ENCODE peak calls at places on chromosomes 1 and 21, in eight cellular contexts. O is left ventricle myocardium inferior; B is heart left ventricle; M is cardiac muscle cell; C is colonic mucosa; V is endodermal cell; G is CD8-positive, alpha-beta T cell; X is fibroblast of mammary gland. F is an unnamed sample.

GRCh38 chr1:1462318-1462966 is 9.1 kb upstream of the ATAD3B start:
- DNase-seq in X (peak), C (no peak), M (peak), G (no peak), O (peak), B (peak), V (peak), F (no peak)

GRCh38 chr1:3923378-3924185 is 23.5 kb upstream of the C1orf174 start:
- DNase-seq in V (no peak), M (no peak), O (no peak), C (no peak), X (no peak), B (no peak), G (no peak), F (no peak)

GRCh38 chr21:42232176-42232825 is 13.4 kb downstream of the ABCG1 start:
- DNase-seq in M (no peak), V (no peak), O (no peak), C (no peak), X (no peak), G (no peak), B (no peak), F (no peak)

GRCh38 chr1:214637722-214638473 is 34.9 kb downstream of the CENPF start:
- DNase-seq in G (no peak), C (no peak), O (no peak), V (peak), B (no peak), M (peak), X (peak), F (no peak)

GRCh38 chr1:10867138-10867721 is 70.8 kb upstream of the CASZ1 start:
- DNase-seq in O (peak), C (peak), M (peak), V (peak), G (peak), B (peak), X (peak), F (no peak)

GRCh38 chr1:84013708-84014107 is 14.8 kb upstream of the TTLL7 start:
- DNase-seq in X (no peak), G (no peak), M (no peak), B (no peak), C (no peak), O (no peak), V (no peak), F (no peak)

GRCh38 chr1:47650205-47650604 is 212.4 kb downstream of the FOXD2 start:
- DNase-seq in M (no peak), X (peak), C (peak), O (no peak), B (no peak), V (peak), G (no peak), F (no peak)

GRCh38 chr21:26572668-26573381 is at the start of gene CYYR1:
- DNase-seq in O (peak), X (no peak), M (peak), C (no peak), B (peak), V (peak), G (no peak), F (no peak)

GRCh38 chr1:39695011-39695410 is 3.8 kb upstream of the HPCAL4 start:
- DNase-seq in X (no peak), B (no peak), C (no peak), M (no peak), O (no peak), V (no peak), G (no peak), F (no peak)

GRCh38 chr1:210336362-210336761 is 7.7 kb downstream of the HHAT start:
- DNase-seq in G (no peak), M (no peak), X (no peak), B (no peak), C (no peak), V (no peak), O (no peak), F (no peak)

GRCh38 chr1:63322248-63322943 is at the start of gene FOXD3:
- DNase-seq in C (peak), M (peak), X (peak), B (peak), V (peak), G (no peak), O (peak), F (peak)

GRCh38 chr1:62905309-62905708 is 121.4 kb downstream of the ATG4C start:
- DNase-seq in X (no peak), M (no peak), G (no peak), C (no peak), V (no peak), O (no peak), B (no peak), F (no peak)

GRCh38 chr1:116076831-116077230 is 34.4 kb upstream of the MAB21L3 start:
- DNase-seq in G (no peak), M (no peak), B (no peak), C (no peak), O (no peak), X (peak), V (no peak), F (no peak)

GRCh38 chr1:160855181-160855981 is 7.3 kb downstream of the CD244 start:
- DNase-seq in B (no peak), V (no peak), G (peak), O (no peak), M (no peak), C (no peak), X (no peak), F (no peak)

GRCh38 chr1:4690951-4691675 is 36.7 kb downstream of the AJAP1 start:
- DNase-seq in B (no peak), M (no peak), V (no peak), C (no peak), G (no peak), X (peak), O (no peak), F (no peak)

GRCh38 chr1:109351457-109351856 is 44.6 kb upstream of the MYBPHL start:
- DNase-seq in C (peak), B (no peak), O (no peak), V (no peak), X (no peak), M (no peak), G (no peak), F (no peak)

GRCh38 chr1:66996018-66996682 is 57.8 kb downstream of the SLC35D1 start:
- DNase-seq in B (peak), V (peak), G (peak), C (peak), O (no peak), M (peak), X (peak), F (no peak)

GRCh38 chr1:225523214-225523613 is 95.4 kb upstream of the LBR start:
- DNase-seq in B (no peak), O (no peak), V (no peak), G (no peak), M (no peak), X (no peak), C (no peak), F (no peak)

GRCh38 chr1:240149488-240150094 is 57.9 kb downstream of the FMN2 start:
- DNase-seq in V (no peak), M (peak), O (no peak), X (peak), C (peak), G (no peak), B (no peak), F (no peak)

GRCh38 chr1:227437495-227438008 is 119.3 kb upstream of the CDC42BPA start:
- DNase-seq in M (peak), G (no peak), O (no peak), B (no peak), V (peak), X (peak), C (no peak), F (no peak)

GRCh38 chr1:103197266-103197665 is 88.9 kb upstream of the COL11A1 start:
- DNase-seq in V (no peak), G (no peak), C (no peak), O (no peak), M (no peak), B (no peak), X (peak), F (no peak)

GRCh38 chr1:206540044-206540758 is 32.9 kb downstream of the RASSF5 start:
- DNase-seq in M (no peak), V (no peak), O (no peak), C (peak), B (peak), X (no peak), G (no peak), F (no peak)

GRCh38 chr1:32500387-32501209 is 35.7 kb downstream of the ZBTB8B start:
- DNase-seq in B (peak), M (peak), X (peak), C (peak), G (no peak), O (peak), V (peak), F (peak)

GRCh38 chr1:232009741-232010140 is 383.2 kb downstream of the DISC1 start:
- DNase-seq in M (no peak), O (no peak), X (no peak), C (peak), B (no peak), V (no peak), G (no peak), F (no peak)

GRCh38 chr1:17198476-17199258 is 6.3 kb upstream of the PADI1 start:
- DNase-seq in V (peak), C (no peak), X (no peak), M (no peak), B (no peak), O (no peak), G (no peak), F (no peak)

GRCh38 chr1:168637350-168637991 is 61.1 kb downstream of the XCL1 start:
- DNase-seq in X (peak), V (no peak), B (no peak), G (no peak), M (peak), O (no peak), C (no peak), F (no peak)

GRCh38 chr1:157197906-157198435 is 59.8 kb upstream of the ETV3 start:
- DNase-seq in M (no peak), G (no peak), O (no peak), V (peak), C (no peak), B (no peak), X (no peak), F (no peak)

GRCh38 chr1:211680752-211681327 is 5.4 kb upstream of the NEK2 start:
- DNase-seq in M (peak), B (peak), C (peak), O (peak), G (peak), V (peak), X (peak), F (peak)

GRCh38 chr1:227707807-227708206 is 27.3 kb downstream of the JMJD4 start:
- DNase-seq in M (no peak), O (no peak), X (no peak), V (no peak), C (no peak), B (no peak), G (no peak), F (no peak)

GRCh38 chr1:43128816-43129215 is 43.3 kb downstream of the EBNA1BP2 start:
- DNase-seq in B (no peak), V (no peak), G (no peak), O (no peak), C (no peak), M (no peak), X (no peak), F (no peak)

GRCh38 chr1:94592566-94592920 is 51.0 kb upstream of the F3 start:
- DNase-seq in V (peak), M (no peak), G (no peak), B (no peak), X (no peak), O (no peak), C (no peak), F (no peak)

GRCh38 chr1:78716186-78716585 is 66.6 kb downstream of the IFI44 start:
- DNase-seq in O (no peak), C (no peak), X (no peak), M (no peak), G (no peak), V (no peak), B (no peak), F (no peak)

GRCh38 chr1:93877529-93877928 is 1.5 kb downstream of the DNTTIP2 start:
- DNase-seq in C (no peak), O (no peak), M (no peak), V (no peak), B (no peak), X (no peak), G (no peak), F (no peak)

GRCh38 chr1:160030657-160031367 is 978 bp downstream of the PIGM start:
- DNase-seq in O (no peak), X (no peak), M (peak), C (peak), G (no peak), B (no peak), V (no peak), F (no peak)

DNA sequence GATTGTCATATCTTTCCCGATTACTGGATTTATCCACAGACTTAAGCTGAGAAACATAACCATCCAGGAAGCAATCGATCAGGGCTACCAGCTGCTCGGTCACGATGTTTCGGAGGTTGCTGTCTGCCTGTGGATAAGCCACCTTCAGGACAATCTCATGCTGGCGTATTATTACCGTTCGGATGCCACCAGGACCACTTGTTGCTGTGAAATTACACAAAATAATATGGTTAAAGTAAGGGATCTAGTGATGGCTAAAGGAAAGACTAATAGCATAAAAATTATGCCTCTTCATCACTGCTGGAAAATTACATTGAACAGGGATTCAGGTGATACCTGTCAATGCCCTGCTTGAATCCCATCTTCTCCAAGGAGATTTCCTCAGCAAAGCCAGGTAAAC is 30.8 kb upstream of the ACTA1 start:
- DNase-seq in B (no peak), X (no peak), M (no peak), C (no peak), V (no peak), O (no peak), G (no peak), F (no peak)
- TF ChIP-seq CTCF in B (no peak), X (no peak), M (no peak), C (no peak), V (no peak), O (no peak), G (no peak), F (no peak)

GRCh38 chr21:31930001-31930400 is 57.2 kb downstream of the HUNK start:
- DNase-seq in V (no peak), B (no peak), G (no peak), C (no peak), O (no peak), M (no peak), X (no peak), F (no peak)
- H3K4me3 ChIP-seq in V (no peak), B (no peak), G (no peak), C (no peak), O (no peak), M (no peak), X (no peak), F (no peak)

GRCh38 chr1:154820646-154821045 is 49.4 kb downstream of the KCNN3 start:
- DNase-seq in X (no peak), G (no peak), B (no peak), O (no peak), M (no peak), V (no peak), C (no peak), F (no peak)

GRCh38 chr1:154821083-154821482 is 49.0 kb downstream of the KCNN3 start:
- DNase-seq in B (no peak), C (no peak), M (no peak), O (peak), X (peak), V (no peak), G (no peak), F (no peak)

GRCh38 chr1:154818911-154819310 is 51.2 kb downstream of the KCNN3 start:
- DNase-seq in X (no peak), C (no peak), O (no peak), V (no peak), B (no peak), M (no peak), G (no peak), F (no peak)

GRCh38 chr1:154822717-154823116 is 47.4 kb downstream of the KCNN3 start:
- DNase-seq in C (no peak), M (no peak), B (no peak), G (no peak), V (no peak), X (no peak), O (no peak), F (no peak)

GRCh38 chr1:154819628-154820590 is 50.2 kb downstream of the KCNN3 start:
- DNase-seq in O (no peak), X (peak), M (peak), C (no peak), B (no peak), G (peak), V (peak), F (no peak)
- TF ChIP-seq CTCF in O (peak), X (peak), M (peak), C (no peak), B (peak), G (no peak), V (peak), F (peak)

DNA sequence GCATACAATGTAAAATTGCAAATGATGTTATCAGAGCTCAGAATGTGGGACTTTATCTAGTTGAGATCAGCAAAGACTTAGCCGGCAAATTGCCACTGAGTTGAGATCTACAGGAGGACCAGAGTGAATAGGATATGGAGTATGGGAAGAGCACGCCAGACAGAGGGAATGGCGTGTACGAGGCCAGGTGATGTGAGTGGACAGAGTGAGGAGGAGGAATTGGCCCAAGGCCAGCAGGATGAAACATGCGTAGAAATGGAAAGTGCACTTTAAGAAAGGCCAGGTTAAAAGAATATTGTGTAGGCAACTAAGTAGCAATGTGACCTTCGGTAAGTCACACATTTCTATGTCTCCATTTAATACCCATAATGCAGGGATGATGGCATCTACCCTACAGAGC is 211.0 kb downstream of the ZP4 start:
- DNase-seq in B (no peak), V (no peak), M (no peak), X (no peak), G (no peak), C (no peak), O (no peak), F (no peak)
- H3K4me3 ChIP-seq in B (no peak), V (no peak), M (no peak), X (no peak), G (no peak), C (no peak), O (no peak), F (no peak)